ENCODE peak calls at places on chromosomes 7 and 10, in nine cellular contexts. Q, O, Z, I, H, W, X, Y and D are unnamed samples. For H3K36me3, the result is how much of the 10 kb centered on the place peaks cover.

GRCh38 chr7:37971491-37971890 is 51.1 kb downstream of the EPDR1 start:
- DNase-seq in Q (no peak), O (no peak), Z (no peak), I (no peak), H (no peak), W (no peak), X (no peak), Y (no peak), D (no peak)

GRCh38 chr10:110499796-110500514 is 2.2 kb downstream of the DUSP5 start:
- DNase-seq in Q (no peak), O (no peak), Z (no peak), I (no peak), H (no peak), W (peak), X (no peak), Y (no peak), D (no peak)

GRCh38 chr7:17109017-17109416 is 189.4 kb upstream of the AHR start:
- DNase-seq in Q (no peak), O (no peak), Z (peak), I (no peak), H (no peak), W (peak), X (no peak), Y (peak), D (no peak)

GRCh38 chr10:89481662-89482061 is 53.7 kb downstream of the SLC16A12 start:
- DNase-seq in Q (no peak), O (no peak), Z (peak), I (no peak), H (no peak), W (peak), X (no peak), Y (peak), D (no peak)

GRCh38 chr7:82442492-82443043 is 1.0 kb downstream of the CACNA2D1 start:
- DNase-seq in Q (no peak), O (no peak), Z (peak), I (no peak), H (peak), W (peak), X (no peak), Y (no peak), D (no peak)

GRCh38 chr10:22481687-22482539 is 136.6 kb downstream of the SPAG6 start:
- DNase-seq in Q (no peak), O (no peak), Z (no peak), I (no peak), H (no peak), W (no peak), X (no peak), Y (peak), D (no peak)

GRCh38 chr10:71877818-71878217 is 26.8 kb upstream of the PSAP start:
- DNase-seq in Q (no peak), O (no peak), Z (no peak), I (no peak), H (no peak), W (no peak), X (no peak), Y (no peak), D (peak)

GRCh38 chr10:132382231-132382922 is 14.6 kb upstream of the PWWP2B start:
- DNase-seq in Q (no peak), O (no peak), Z (no peak), I (no peak), H (no peak), W (no peak), X (peak), Y (no peak), D (no peak)

GRCh38 chr7:12350971-12351370 is 52.7 kb downstream of the VWDE start:
- DNase-seq in Q (no peak), O (no peak), Z (no peak), I (no peak), H (no peak), W (no peak), X (no peak), Y (no peak), D (no peak)

GRCh38 chr10:28471705-28472050 is 61.2 kb upstream of the WAC start:
- DNase-seq in Q (no peak), O (no peak), Z (no peak), I (no peak), H (no peak), W (no peak), X (no peak), Y (no peak), D (no peak)

GRCh38 chr7:65832281-65832680 is 40.6 kb upstream of the VKORC1L1 start:
- DNase-seq in Q (no peak), O (no peak), Z (peak), I (no peak), H (no peak), W (peak), X (no peak), Y (peak), D (no peak)

GRCh38 chr7:129343099-129343700 is 91.0 kb upstream of the STRIP2 start:
- DNase-seq in Q (no peak), O (peak), Z (peak), I (no peak), H (no peak), W (peak), X (no peak), Y (peak), D (peak)

GRCh38 chr10:63103971-63104409 is 29.1 kb upstream of the NRBF2 start:
- DNase-seq in Q (no peak), O (no peak), Z (no peak), I (no peak), H (no peak), W (no peak), X (no peak), Y (no peak), D (no peak)

GRCh38 chr7:74300951-74301350 is 11.7 kb downstream of the CLIP2 start:
- DNase-seq in Q (no peak), O (no peak), Z (no peak), I (no peak), H (no peak), W (no peak), X (no peak), Y (no peak), D (no peak)

GRCh38 chr7:22435105-22435504 is 64.9 kb downstream of the STEAP1B start:
- DNase-seq in Q (no peak), O (no peak), Z (no peak), I (no peak), H (no peak), W (no peak), X (no peak), Y (no peak), D (peak)

GRCh38 chr10:22325272-22325947 is 4.5 kb downstream of the BMI1 start:
- DNase-seq in Q (peak), O (peak), Z (no peak), I (peak), H (peak), W (peak), X (peak), Y (peak), D (peak)

GRCh38 chr7:106772655-106773108 is 92.4 kb upstream of the PIK3CG start:
- DNase-seq in Q (no peak), O (no peak), Z (peak), I (no peak), H (no peak), W (peak), X (no peak), Y (peak), D (no peak)

GRCh38 chr7:154302380-154302779 is 250.2 kb downstream of the DPP6 start:
- DNase-seq in Q (no peak), O (no peak), Z (no peak), I (no peak), H (no peak), W (no peak), X (no peak), Y (no peak), D (no peak)

GRCh38 chr10:110355181-110355831 is 50.6 kb upstream of the SMNDC1 start:
- DNase-seq in Q (no peak), O (no peak), Z (no peak), I (no peak), H (no peak), W (no peak), X (no peak), Y (no peak), D (peak)

GRCh38 chr7:27799212-27799611 is 59.2 kb downstream of the TAX1BP1 start:
- DNase-seq in Q (no peak), O (no peak), Z (no peak), I (no peak), H (no peak), W (no peak), X (no peak), Y (no peak), D (no peak)

GRCh38 chr7:27793780-27794179 is 53.8 kb downstream of the TAX1BP1 start:
- DNase-seq in Q (no peak), O (no peak), Z (no peak), I (no peak), H (no peak), W (peak), X (no peak), Y (peak), D (no peak)

GRCh38 chr7:27795977-27796376 is 56.0 kb downstream of the TAX1BP1 start:
- DNase-seq in Q (no peak), O (no peak), Z (no peak), I (no peak), H (no peak), W (no peak), X (no peak), Y (no peak), D (no peak)
- H3K36me3 ChIP-seq in Q (half or more), O (half or more), Z (under half), I (under half), H (half or more), W (under half), X (under half), Y (under half), D (under half)

DNA sequence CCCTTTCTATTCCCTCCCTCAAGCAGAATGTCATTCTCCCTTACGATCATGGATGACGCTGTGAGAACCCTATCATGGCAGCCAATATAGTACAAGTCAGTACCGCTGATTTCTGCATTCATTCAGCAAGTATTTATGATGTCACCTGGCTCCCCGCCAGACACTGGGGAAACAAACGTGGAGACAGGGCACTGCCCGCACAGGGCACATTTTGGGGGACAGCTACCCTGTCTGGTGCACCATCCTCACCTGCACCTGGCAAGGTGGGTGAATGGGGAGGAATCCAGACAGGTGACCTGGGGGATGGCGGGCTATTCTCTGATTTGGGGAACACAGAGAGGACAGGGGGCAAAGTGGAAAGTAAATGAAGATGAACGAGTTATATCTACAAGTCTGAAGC is 28.4 kb downstream of the MKI67 start:
- DNase-seq in Q (no peak), O (no peak), Z (peak), I (no peak), H (no peak), W (no peak), X (no peak), Y (peak), D (no peak)
- H3K36me3 ChIP-seq in Q (under half), O (under half), Z (under half), I (under half), H (under half), W (under half), X (under half), Y (under half), D (half or more)

GRCh38 chr10:102720775-102721301 is 6.4 kb downstream of the SFXN2 start:
- DNase-seq in Q (peak), O (no peak), Z (no peak), I (no peak), H (no peak), W (no peak), X (no peak), Y (no peak), D (no peak)

GRCh38 chr10:102720337-102720736 is 5.9 kb downstream of the SFXN2 start:
- DNase-seq in Q (no peak), O (no peak), Z (no peak), I (no peak), H (no peak), W (no peak), X (no peak), Y (no peak), D (no peak)

GRCh38 chr10:102723989-102724388 is 9.6 kb downstream of the SFXN2 start:
- DNase-seq in Q (no peak), O (no peak), Z (no peak), I (no peak), H (no peak), W (no peak), X (no peak), Y (no peak), D (no peak)

GRCh38 chr10:102718220-102718619 is 3.8 kb downstream of the SFXN2 start:
- DNase-seq in Q (peak), O (no peak), Z (peak), I (no peak), H (no peak), W (peak), X (no peak), Y (no peak), D (no peak)

GRCh38 chr10:102721954-102722353 is 7.5 kb downstream of the SFXN2 start:
- DNase-seq in Q (no peak), O (no peak), Z (no peak), I (no peak), H (no peak), W (no peak), X (no peak), Y (no peak), D (no peak)
- H3K36me3 ChIP-seq in Q (under half), O (under half), Z (under half), I (under half), H (under half), W (under half), X (under half), Y (under half), D (half or more)

GRCh38 chr7:152423991-152424347 is 11.8 kb downstream of the KMT2C start:
- DNase-seq in Q (no peak), O (no peak), Z (no peak), I (no peak), H (no peak), W (no peak), X (no peak), Y (no peak), D (no peak)

GRCh38 chr7:152419473-152420429 is 16.1 kb downstream of the KMT2C start:
- DNase-seq in Q (no peak), O (no peak), Z (no peak), I (no peak), H (no peak), W (no peak), X (no peak), Y (no peak), D (no peak)

GRCh38 chr7:152424348-152425108 is 11.3 kb downstream of the KMT2C start:
- DNase-seq in Q (no peak), O (no peak), Z (peak), I (no peak), H (no peak), W (peak), X (no peak), Y (no peak), D (no peak)
- H3K36me3 ChIP-seq in Q (under half), O (under half), Z (under half), I (under half), H (under half), W (under half), X (under half), Y (under half), D (half or more)

DNA sequence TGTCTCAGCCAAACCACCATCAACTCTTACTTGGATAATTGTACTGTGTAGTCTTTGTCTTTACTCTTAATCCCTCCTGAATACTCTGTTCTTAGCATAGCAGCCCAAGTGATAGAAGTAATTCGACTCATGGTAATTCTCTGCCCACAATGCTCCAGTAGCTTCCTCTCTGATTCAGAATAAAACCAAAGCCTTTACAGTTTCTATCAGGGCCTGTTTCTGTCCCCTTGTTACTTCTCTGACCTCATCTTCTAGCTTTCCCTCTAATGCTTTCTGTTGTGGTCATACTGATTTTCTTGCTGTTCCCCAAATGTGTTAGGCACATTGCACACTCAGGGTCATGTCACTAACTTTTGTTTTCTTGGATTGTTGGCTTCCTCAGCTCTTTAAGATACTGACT is 8.0 kb downstream of the ZNF518A start:
- DNase-seq in Q (no peak), O (no peak), Z (no peak), I (no peak), H (no peak), W (no peak), X (no peak), Y (no peak), D (no peak)
- H3K36me3 ChIP-seq in Q (half or more), O (half or more), Z (under half), I (under half), H (half or more), W (under half), X (under half), Y (under half), D (half or more)

GRCh38 chr10:102261842-102262241 is 16.5 kb downstream of the GBF1 start:
- DNase-seq in Q (no peak), O (no peak), Z (no peak), I (no peak), H (no peak), W (no peak), X (no peak), Y (no peak), D (no peak)
- H3K36me3 ChIP-seq in Q (half or more), O (half or more), Z (under half), I (under half), H (under half), W (under half), X (under half), Y (under half), D (half or more)

GRCh38 chr10:77804371-77804770 is 122.2 kb downstream of the DLG5 start:
- DNase-seq in Q (no peak), O (no peak), Z (no peak), I (no peak), H (no peak), W (no peak), X (no peak), Y (no peak), D (no peak)

GRCh38 chr10:77807706-77808105 is 118.8 kb downstream of the DLG5 start:
- DNase-seq in Q (no peak), O (no peak), Z (no peak), I (no peak), H (no peak), W (no peak), X (no peak), Y (no peak), D (no peak)

GRCh38 chr10:77809336-77809735 is 117.2 kb downstream of the DLG5 start:
- DNase-seq in Q (no peak), O (no peak), Z (no peak), I (no peak), H (no peak), W (no peak), X (no peak), Y (no peak), D (no peak)

GRCh38 chr10:77805676-77806075 is 120.9 kb downstream of the DLG5 start:
- DNase-seq in Q (no peak), O (no peak), Z (no peak), I (no peak), H (no peak), W (no peak), X (no peak), Y (no peak), D (no peak)

GRCh38 chr10:77806511-77807157 is 119.9 kb downstream of the DLG5 start:
- DNase-seq in Q (no peak), O (no peak), Z (no peak), I (no peak), H (no peak), W (no peak), X (no peak), Y (no peak), D (no peak)
- H3K36me3 ChIP-seq in Q (half or more), O (under half), Z (under half), I (half or more), H (half or more), W (half or more), X (half or more), Y (half or more), D (under half)

DNA sequence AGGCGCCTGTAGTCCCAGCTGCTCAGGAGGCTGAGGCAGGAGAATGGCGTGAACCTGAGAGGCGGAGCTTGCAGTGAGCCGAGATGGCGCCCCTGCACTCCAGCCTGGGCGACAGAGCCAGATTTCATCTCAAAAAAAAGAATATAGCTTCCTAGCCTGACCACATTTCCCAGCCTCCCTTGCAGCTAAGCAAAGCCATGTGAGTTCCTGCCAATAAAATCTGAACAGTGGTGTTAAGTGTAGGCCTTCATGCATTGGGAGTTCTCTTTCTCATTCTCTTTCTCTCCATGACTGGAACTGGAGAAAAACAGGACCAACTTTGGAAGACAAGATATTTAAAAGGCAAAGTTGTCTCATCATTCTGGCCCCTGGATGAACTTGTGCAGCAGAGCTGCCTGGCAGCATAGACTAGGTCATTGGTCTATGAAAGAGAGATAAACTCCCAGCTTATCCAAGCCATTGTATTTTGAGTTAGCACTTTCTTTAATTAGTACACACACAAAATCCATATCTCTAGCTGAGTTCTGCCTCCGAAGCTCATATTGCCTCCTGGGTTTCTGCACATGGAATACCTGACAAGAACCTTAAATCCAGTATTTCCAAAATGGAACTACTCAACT is 60.8 kb downstream of the TSPAN12 start:
- DNase-seq in Q (no peak), O (no peak), Z (no peak), I (no peak), H (no peak), W (no peak), X (no peak), Y (no peak), D (no peak)
- H3K36me3 ChIP-seq in Q (under half), O (under half), Z (under half), I (under half), H (under half), W (under half), X (under half), Y (under half), D (under half)